ENCODE peak calls at places on chromosomes 7 and 10, in nine cellular contexts. One of them, this sample, is unnamed.

GRCh38 chr10:128265596-128265995 is 139.4 kb upstream of the MKI67 start:
- DNase-seq in breast epithelium: no peak
- DNase-seq in HepG2: no peak
- DNase-seq in A549: no peak
- DNase-seq in activated effector memory CD4-positive, alpha-beta T cell treated with Interleukin-2 at 50 U/mL for 16 hours: no peak
- DNase-seq in stimulated activated CD4-positive, alpha-beta T cell treated with anti-CD3 and anti-CD28 coated beads, Interleukin-15, amount 100 ng/mL, for 1 hour: no peak
- DNase-seq in kidney tubule cell: no peak
- DNase-seq in endothelial cell: no peak
- DNase-seq in left lung: no peak
- DNase-seq in this sample: no peak

GRCh38 chr7:153523320-153524015 is 528.7 kb upstream of the DPP6 start:
- DNase-seq in A549: no peak
- DNase-seq in HepG2: no peak
- DNase-seq in activated effector memory CD4-positive, alpha-beta T cell treated with Interleukin-2 at 50 U/mL for 16 hours: no peak
- DNase-seq in breast epithelium: no peak
- DNase-seq in endothelial cell: no peak
- DNase-seq in kidney tubule cell: no peak
- DNase-seq in stimulated activated CD4-positive, alpha-beta T cell treated with anti-CD3 and anti-CD28 coated beads, Interleukin-15, amount 100 ng/mL, for 1 hour: no peak
- DNase-seq in left lung: no peak
- DNase-seq in this sample: no peak

GRCh38 chr7:131722371-131722770 is 165.9 kb upstream of the PODXL start:
- DNase-seq in left lung: no peak
- DNase-seq in endothelial cell: no peak
- DNase-seq in activated effector memory CD4-positive, alpha-beta T cell treated with Interleukin-2 at 50 U/mL for 16 hours: no peak
- DNase-seq in stimulated activated CD4-positive, alpha-beta T cell treated with anti-CD3 and anti-CD28 coated beads, Interleukin-15, amount 100 ng/mL, for 1 hour: no peak
- DNase-seq in A549: no peak
- DNase-seq in breast epithelium: no peak
- DNase-seq in kidney tubule cell: no peak
- DNase-seq in HepG2: no peak
- DNase-seq in this sample: no peak

GRCh38 chr10:118290471-118290995 is 51.6 kb downstream of the FAM204A start:
- DNase-seq in activated effector memory CD4-positive, alpha-beta T cell treated with Interleukin-2 at 50 U/mL for 16 hours: no peak
- DNase-seq in stimulated activated CD4-positive, alpha-beta T cell treated with anti-CD3 and anti-CD28 coated beads, Interleukin-15, amount 100 ng/mL, for 1 hour: no peak
- DNase-seq in endothelial cell: no peak
- DNase-seq in kidney tubule cell: peak
- DNase-seq in breast epithelium: no peak
- DNase-seq in HepG2: no peak
- DNase-seq in left lung: no peak
- DNase-seq in A549: no peak
- DNase-seq in this sample: no peak

GRCh38 chr10:132452651-132453469 is 55.9 kb downstream of the PWWP2B start:
- DNase-seq in activated effector memory CD4-positive, alpha-beta T cell treated with Interleukin-2 at 50 U/mL for 16 hours: peak
- DNase-seq in endothelial cell: peak
- DNase-seq in breast epithelium: peak
- DNase-seq in left lung: peak
- DNase-seq in kidney tubule cell: peak
- DNase-seq in HepG2: peak
- DNase-seq in stimulated activated CD4-positive, alpha-beta T cell treated with anti-CD3 and anti-CD28 coated beads, Interleukin-15, amount 100 ng/mL, for 1 hour: peak
- DNase-seq in A549: peak
- DNase-seq in this sample: peak

GRCh38 chr10:112000466-112000865 is 183.1 kb downstream of the GPAM start:
- DNase-seq in HepG2: no peak
- DNase-seq in breast epithelium: no peak
- DNase-seq in stimulated activated CD4-positive, alpha-beta T cell treated with anti-CD3 and anti-CD28 coated beads, Interleukin-15, amount 100 ng/mL, for 1 hour: no peak
- DNase-seq in A549: no peak
- DNase-seq in left lung: no peak
- DNase-seq in activated effector memory CD4-positive, alpha-beta T cell treated with Interleukin-2 at 50 U/mL for 16 hours: no peak
- DNase-seq in endothelial cell: no peak
- DNase-seq in kidney tubule cell: no peak
- DNase-seq in this sample: no peak

GRCh38 chr10:62554632-62555199 is 180.5 kb downstream of the ZNF365 start:
- DNase-seq in activated effector memory CD4-positive, alpha-beta T cell treated with Interleukin-2 at 50 U/mL for 16 hours: no peak
- DNase-seq in stimulated activated CD4-positive, alpha-beta T cell treated with anti-CD3 and anti-CD28 coated beads, Interleukin-15, amount 100 ng/mL, for 1 hour: no peak
- DNase-seq in breast epithelium: no peak
- DNase-seq in A549: peak
- DNase-seq in kidney tubule cell: peak
- DNase-seq in endothelial cell: no peak
- DNase-seq in HepG2: peak
- DNase-seq in left lung: no peak
- DNase-seq in this sample: no peak

GRCh38 chr7:89623018-89623672 is 531.1 kb upstream of the STEAP1 start:
- DNase-seq in left lung: no peak
- DNase-seq in kidney tubule cell: peak
- DNase-seq in HepG2: peak
- DNase-seq in activated effector memory CD4-positive, alpha-beta T cell treated with Interleukin-2 at 50 U/mL for 16 hours: no peak
- DNase-seq in stimulated activated CD4-positive, alpha-beta T cell treated with anti-CD3 and anti-CD28 coated beads, Interleukin-15, amount 100 ng/mL, for 1 hour: no peak
- DNase-seq in A549: peak
- DNase-seq in endothelial cell: peak
- DNase-seq in breast epithelium: no peak
- DNase-seq in this sample: no peak

GRCh38 chr10:38032881-38033280 is 22.4 kb downstream of the ZNF33A start:
- DNase-seq in HepG2: no peak
- DNase-seq in breast epithelium: no peak
- DNase-seq in stimulated activated CD4-positive, alpha-beta T cell treated with anti-CD3 and anti-CD28 coated beads, Interleukin-15, amount 100 ng/mL, for 1 hour: no peak
- DNase-seq in kidney tubule cell: no peak
- DNase-seq in A549: no peak
- DNase-seq in left lung: no peak
- DNase-seq in activated effector memory CD4-positive, alpha-beta T cell treated with Interleukin-2 at 50 U/mL for 16 hours: no peak
- DNase-seq in endothelial cell: no peak
- DNase-seq in this sample: no peak

GRCh38 chr7:38274493-38274892 is 1.1 kb upstream of the TARP start:
- DNase-seq in HepG2: no peak
- DNase-seq in left lung: no peak
- DNase-seq in activated effector memory CD4-positive, alpha-beta T cell treated with Interleukin-2 at 50 U/mL for 16 hours: no peak
- DNase-seq in stimulated activated CD4-positive, alpha-beta T cell treated with anti-CD3 and anti-CD28 coated beads, Interleukin-15, amount 100 ng/mL, for 1 hour: no peak
- DNase-seq in kidney tubule cell: no peak
- DNase-seq in A549: no peak
- DNase-seq in endothelial cell: no peak
- DNase-seq in breast epithelium: no peak
- DNase-seq in this sample: no peak

This sample was measured in T follicular helper cell.